ENCODE peak calls at places on chromosomes 4 and X, in ten cellular contexts. E is HL-60; B is GM23338; I is body of pancreas; Q is Peyer's patch; Z is naive thymus-derived CD4-positive, alpha-beta T cell; L is thyroid gland; N is right atrium auricular region; W is heart left ventricle; V is GM23248. G is an unnamed sample.

GRCh38 chr4:120454788-120455187 is 388.1 kb upstream of the MAD2L1 start:
- DNase-seq in E (no peak), B (no peak), I (no peak), Q (no peak), Z (no peak), L (no peak), N (no peak), W (no peak), V (no peak), G (no peak)

GRCh38 chr4:41260315-41260714 is 3.6 kb downstream of the UCHL1 start:
- DNase-seq in E (no peak), B (no peak), I (no peak), Q (no peak), Z (no peak), L (no peak), N (no peak), W (no peak), V (no peak), G (peak; percentile 56)

GRCh38 chr4:40283968-40284367 is 51.2 kb upstream of the CHRNA9 start:
- DNase-seq in E (no peak), B (peak; percentile 47), I (no peak), Q (no peak), Z (no peak), L (no peak), N (no peak), W (no peak), V (peak; percentile 49), G (no peak)

GRCh38 chr4:186227221-186227620 is at the start of gene KLKB1:
- DNase-seq in E (no peak), B (no peak), I (no peak), Q (no peak), Z (no peak), L (no peak), N (no peak), W (no peak), V (no peak), G (no peak)

GRCh38 chr4:41661447-41662076 is 87.0 kb downstream of the PHOX2B start:
- DNase-seq in E (peak; percentile 38), B (peak; percentile 60), I (peak; percentile 63), Q (peak; percentile 65), Z (no peak), L (peak; percentile 66), N (peak; percentile 71), W (no peak), V (peak; percentile 62), G (peak; percentile 73)

GRCh38 chrX:118502121-118502794 is 6.6 kb downstream of the DOCK11 start:
- DNase-seq in E (peak; percentile 70), B (no peak), I (no peak), Q (no peak), Z (no peak), L (no peak), N (no peak), W (no peak), V (no peak), G (no peak)

GRCh38 chr4:169015237-169015636 is 5.2 kb upstream of the CBR4 start:
- DNase-seq in E (no peak), B (peak; percentile 14), I (peak; percentile 82), Q (no peak), Z (no peak), L (peak; percentile 58), N (no peak), W (no peak), V (peak; percentile 19), G (no peak)

GRCh38 chrX:85159644-85160043 is 83.9 kb downstream of the SATL1 start:
- DNase-seq in E (no peak), B (no peak), I (no peak), Q (no peak), Z (no peak), L (no peak), N (no peak), W (no peak), V (no peak), G (no peak)

GRCh38 chrX:81202989-81203388 is 1.1 kb downstream of the SH3BGRL start:
- DNase-seq in E (no peak), B (no peak), I (no peak), Q (no peak), Z (no peak), L (no peak), N (no peak), W (no peak), V (no peak), G (no peak)
- H3K4me3 ChIP-seq in E (peak overlapping the region; percentile 56), B (peak overlapping the region; percentile 61), I (peak overlapping the region; percentile 58), Q (peak overlapping the region; percentile 41), Z (peak overlapping the region; percentile 97), L (no peak overlapping the region), N (peak overlapping the region; percentile 58), W (peak overlapping the region; percentile 77), V (peak overlapping the region; percentile 93), G (peak overlapping the region; percentile 59)

DNA sequence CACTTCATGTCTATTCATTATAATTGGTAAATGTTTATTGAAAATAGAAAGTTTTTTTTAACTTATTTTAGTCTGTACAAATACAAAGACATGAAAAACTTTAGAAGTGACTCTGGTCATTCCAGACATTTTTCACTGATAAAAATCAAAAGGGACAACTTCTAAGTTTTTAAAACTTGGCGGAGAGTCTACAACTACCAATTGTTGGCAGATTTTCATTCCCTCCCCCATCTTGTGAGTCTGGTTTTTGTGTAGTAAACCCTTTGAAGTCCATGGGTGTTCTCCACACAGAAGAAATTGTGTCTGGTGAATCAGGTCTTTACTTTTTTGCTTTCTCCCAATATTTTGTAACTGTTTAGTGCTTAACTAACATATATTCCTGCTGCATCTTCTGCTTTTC is 336.6 kb downstream of the PDGFC start:
- DNase-seq in E (no peak), B (no peak), I (no peak), Q (no peak), Z (no peak), L (no peak), N (no peak), W (no peak), V (no peak), G (no peak)
- H3K27ac ChIP-seq in E (no peak overlapping the region), B (no peak overlapping the region), I (no peak overlapping the region), Q (no peak overlapping the region), Z (no peak overlapping the region), L (no peak overlapping the region), N (no peak overlapping the region), W (no peak overlapping the region), V (no peak overlapping the region), G (no peak overlapping the region)

GRCh38 chr4:147108409-147108808 is 162.7 kb upstream of the TTC29 start:
- DNase-seq in E (no peak), B (no peak), I (no peak), Q (no peak), Z (no peak), L (peak; percentile 11), N (no peak), W (no peak), V (peak; percentile 78), G (no peak)

GRCh38 chr4:147110968-147111367 is 165.3 kb upstream of the TTC29 start:
- DNase-seq in E (no peak), B (no peak), I (no peak), Q (no peak), Z (no peak), L (no peak), N (no peak), W (no peak), V (peak; percentile 35), G (no peak)

GRCh38 chr4:147104768-147105167 is 159.1 kb upstream of the TTC29 start:
- DNase-seq in E (no peak), B (no peak), I (no peak), Q (no peak), Z (no peak), L (no peak), N (no peak), W (no peak), V (no peak), G (no peak)

GRCh38 chr4:147109800-147110199 is 164.1 kb upstream of the TTC29 start:
- DNase-seq in E (no peak), B (no peak), I (no peak), Q (no peak), Z (no peak), L (no peak), N (no peak), W (no peak), V (no peak), G (no peak)

DNA sequence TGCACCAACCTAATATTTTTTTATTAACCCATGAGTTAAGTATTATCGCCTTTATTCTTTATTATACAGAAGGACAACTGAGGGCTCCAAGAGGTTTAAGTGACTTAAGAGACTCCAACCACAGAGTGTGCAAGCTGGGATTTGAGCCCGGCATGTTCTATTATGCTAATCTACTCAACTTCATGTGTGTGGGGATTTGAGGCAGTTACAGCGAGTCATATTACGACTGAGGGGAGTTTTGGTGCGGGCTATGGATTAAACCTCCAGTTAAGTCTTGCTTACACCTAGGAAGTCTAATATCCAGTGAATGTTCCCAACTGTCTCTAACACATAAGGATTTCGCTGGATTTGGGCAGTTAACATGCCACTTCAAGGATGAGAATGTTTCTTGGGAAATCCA is 164.8 kb upstream of the TTC29 start:
- DNase-seq in E (no peak), B (no peak), I (no peak), Q (no peak), Z (no peak), L (no peak), N (no peak), W (no peak), V (no peak), G (no peak)
- H3K4me3 ChIP-seq in E (no peak overlapping the region), B (no peak overlapping the region), I (no peak overlapping the region), Q (no peak overlapping the region), Z (no peak overlapping the region), L (no peak overlapping the region), N (no peak overlapping the region), W (no peak overlapping the region), V (no peak overlapping the region), G (no peak overlapping the region)

DNA sequence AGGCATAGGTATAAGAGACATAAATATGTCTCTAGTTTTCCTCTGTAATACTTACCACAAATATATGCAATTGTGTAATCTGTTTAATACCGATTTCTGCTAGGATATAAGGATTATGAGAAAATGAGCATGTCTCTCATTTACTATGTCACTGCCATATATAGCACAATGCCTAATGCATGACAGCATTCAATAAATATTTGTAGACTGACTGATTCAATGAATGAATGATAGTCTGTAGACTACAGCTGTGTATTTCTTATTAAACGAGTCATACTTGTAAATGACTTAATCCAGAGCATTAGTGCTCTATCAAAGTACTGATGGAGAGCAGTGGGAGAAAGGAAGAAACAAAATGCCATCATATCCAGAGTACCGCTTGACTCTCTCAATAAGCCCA is 175.6 kb downstream of the PPP3CA start:
- DNase-seq in E (no peak), B (no peak), I (no peak), Q (no peak), Z (no peak), L (no peak), N (no peak), W (no peak), V (peak; percentile 59), G (no peak)
- H3K27ac ChIP-seq in E (no peak overlapping the region), B (no peak overlapping the region), I (no peak overlapping the region), Q (no peak overlapping the region), Z (no peak overlapping the region), L (no peak overlapping the region), N (no peak overlapping the region), W (no peak overlapping the region), V (no peak overlapping the region), G (peak overlapping the region; percentile 18)